ENCODE peak calls at places on chromosomes 6 and 20, in four cellular contexts. O is CD8-positive, alpha-beta memory T cell; U is CD4-positive, alpha-beta memory T cell; N is AG04450. M is an unnamed sample.

GRCh38 chr6:56062856-56063255 is 184.5 kb downstream of the COL21A1 start:
- DNase-seq in N (no peak), O (no peak), U (no peak), M (no peak)

GRCh38 chr6:42453649-42454427 is 2.1 kb upstream of the TRERF1 start:
- DNase-seq in N (no peak), U (no peak), O (no peak), M (peak)

GRCh38 chr20:11544029-11544678 is 373.5 kb upstream of the BTBD3 start:
- DNase-seq in U (no peak), O (no peak), N (peak), M (peak)

GRCh38 chr6:105468850-105469249 is 66.0 kb upstream of the PREP start:
- DNase-seq in U (no peak), O (no peak), N (no peak), M (no peak)

GRCh38 chr20:25457886-25458680 is 50.6 kb downstream of the GINS1 start:
- DNase-seq in O (no peak), N (no peak), U (no peak), M (no peak)

GRCh38 chr20:56859039-56859750 is 230.1 kb downstream of the TFAP2C start:
- DNase-seq in N (no peak), U (no peak), O (no peak), M (no peak)

GRCh38 chr6:3749991-3750323 is 1.6 kb downstream of the PXDC1 start:
- DNase-seq in N (no peak), O (no peak), U (no peak), M (no peak)

GRCh38 chr20:35539756-35540212 is 2.1 kb upstream of the ERGIC3 start:
- DNase-seq in O (no peak), N (no peak), U (no peak), M (no peak)

GRCh38 chr6:38348366-38348765 is 291.4 kb downstream of the BTBD9 start:
- DNase-seq in U (no peak), O (no peak), N (no peak), M (no peak)

GRCh38 chr20:20083796-20084195 is 31.5 kb downstream of the CFAP61 start:
- DNase-seq in N (no peak), O (no peak), U (peak), M (peak)

GRCh38 chr6:121435444-121436069 is at the start of gene GJA1:
- DNase-seq in O (no peak), N (peak), U (no peak), M (no peak)

GRCh38 chr20:60215786-60216730 is 257.8 kb downstream of the CDH26 start:
- DNase-seq in U (no peak), N (no peak), O (no peak), M (no peak)

GRCh38 chr6:159952289-159953005 is 16.4 kb upstream of the IGF2R start:
- DNase-seq in N (no peak), U (no peak), O (no peak), M (no peak)

GRCh38 chr6:73513496-73513854 is 7.4 kb downstream of the EEF1A1 start:
- DNase-seq in O (no peak), N (no peak), U (no peak), M (no peak)

GRCh38 chr6:163579880-163580295 is 165.4 kb downstream of the QKI start:
- DNase-seq in N (no peak), U (no peak), O (no peak), M (no peak)

GRCh38 chr6:113511100-113511499 is 346.0 kb upstream of the MARCKS start:
- DNase-seq in O (no peak), U (no peak), N (no peak), M (no peak)

GRCh38 chr20:32480361-32481199 is 104.6 kb downstream of the NOL4L start:
- DNase-seq in O (no peak), N (no peak), U (no peak), M (no peak)

GRCh38 chr6:139597781-139598368 is 223.4 kb upstream of the CITED2 start:
- DNase-seq in N (peak), U (no peak), O (no peak), M (no peak)

GRCh38 chr6:92110390-92110789 is 1309.0 kb downstream of the EPHA7 start:
- DNase-seq in O (no peak), U (no peak), N (no peak), M (no peak)

GRCh38 chr6:42017021-42017643 is 33.2 kb upstream of the TAF8 start:
- DNase-seq in N (peak), O (no peak), U (no peak), M (no peak)

GRCh38 chr6:66094615-66095014 is 387.6 kb upstream of the EYS start:
- DNase-seq in U (no peak), O (no peak), N (no peak), M (no peak)

GRCh38 chr6:169689247-169689646 is 12.6 kb downstream of the WDR27 start:
- DNase-seq in U (no peak), O (no peak), N (peak), M (no peak)

GRCh38 chr6:155014137-155014536 is 19.0 kb downstream of the TIAM2 start:
- DNase-seq in N (no peak), O (no peak), U (no peak), M (no peak)

GRCh38 chr6:107977283-107977682 is 19.3 kb upstream of the SEC63 start:
- DNase-seq in O (no peak), U (no peak), N (no peak), M (no peak)

GRCh38 chr6:39020136-39020535 is 28.4 kb upstream of the GLP1R start:
- DNase-seq in O (no peak), N (no peak), U (no peak), M (no peak)

GRCh38 chr6:38567436-38567835 is 72.3 kb downstream of the BTBD9 start:
- DNase-seq in U (no peak), O (no peak), N (peak), M (no peak)

GRCh38 chr20:54680872-54681297 is 205.5 kb downstream of the DOK5 start:
- DNase-seq in U (no peak), O (no peak), N (no peak), M (no peak)

GRCh38 chr6:5085638-5086293 is 625 bp downstream of the PPP1R3G start:
- DNase-seq in N (no peak), U (no peak), O (no peak), M (no peak)

GRCh38 chr20:595330-596308 is 14.5 kb downstream of the TCF15 start:
- DNase-seq in N (no peak), O (no peak), U (no peak), M (no peak)

GRCh38 chr20:3021777-3022176 is 21.6 kb upstream of the GNRH2 start:
- DNase-seq in N (no peak), U (no peak), O (no peak), M (no peak)

GRCh38 chr6:88730602-88731001 is 232.8 kb downstream of the RNGTT start:
- DNase-seq in U (no peak), O (no peak), N (no peak), M (no peak)

GRCh38 chr6:89239338-89239737 is 22.2 kb upstream of the GABRR1 start:
- DNase-seq in O (peak), U (peak), N (no peak), M (peak)

GRCh38 chr6:13009465-13009864 is 292.9 kb downstream of the PHACTR1 start:
- DNase-seq in N (no peak), O (no peak), U (no peak), M (no peak)

GRCh38 chr20:41314386-41314785 is 3.1 kb downstream of the ZHX3 start:
- DNase-seq in U (no peak), N (no peak), O (no peak), M (no peak)

GRCh38 chr20:37577972-37578371 is 50.3 kb upstream of the BLCAP start:
- DNase-seq in U (no peak), O (no peak), N (no peak), M (no peak)

GRCh38 chr6:32692019-32692418 is 25.6 kb upstream of the HLA-DQB1 start:
- DNase-seq in U (peak), O (peak), N (no peak), M (peak)

GRCh38 chr6:2839195-2839981 is 2.3 kb downstream of the SERPINB1 start:
- DNase-seq in N (no peak), U (no peak), O (no peak), M (no peak)

GRCh38 chr20:35120012-35120701 is 27.0 kb downstream of the EDEM2 start:
- DNase-seq in U (no peak), O (no peak), N (peak), M (no peak)

M was measured in naive thymus-derived CD8-positive, alpha-beta T cell.